ENCODE peak calls at places on chromosomes 11 and 22, in ten cellular contexts. G is thoracic aorta, N is heart left ventricle, E is AG04450, J is upper lobe of left lung, A is psoas muscle, T is sigmoid colon, D is adrenal gland, O is upper lobe of right lung, F is astrocyte of the cerebellum. V is an unnamed sample.

GRCh38 chr11:132125855-132126841 is 755.7 kb downstream of the NTM start:
- DNase-seq in O (no peak), E (no peak), D (peak; percentile 24), G (no peak), F (no peak), T (no peak), J (no peak), A (peak; percentile 72), N (no peak), V (no peak)

GRCh38 chr11:28566643-28567042 is 458.5 kb downstream of the METTL15 start:
- DNase-seq in D (peak; percentile 95), G (peak; percentile 60), F (peak; percentile 86), E (peak; percentile 92), T (peak; percentile 72), N (peak; percentile 86), O (no peak), A (peak; percentile 77), J (no peak), V (peak; percentile 86)

GRCh38 chr22:35524966-35525686 is 15.5 kb upstream of the RASD2 start:
- DNase-seq in G (no peak), A (peak; percentile 73), D (no peak), F (no peak), O (no peak), N (peak; percentile 69), T (peak; percentile 92), E (no peak), J (no peak), V (no peak)

GRCh38 chr22:26452236-26453016 is 23.4 kb downstream of the ASPHD2 start:
- DNase-seq in A (no peak), D (no peak), E (no peak), G (no peak), J (no peak), O (no peak), T (no peak), F (no peak), N (no peak), V (no peak)

GRCh38 chr11:132264616-132265015 is 894.2 kb downstream of the NTM start:
- DNase-seq in J (no peak), T (no peak), A (no peak), G (no peak), D (no peak), N (no peak), O (no peak), F (no peak), E (no peak), V (no peak)

GRCh38 chr11:65917434-65918210 is 1.2 kb downstream of the C11orf68 start:
- DNase-seq in G (no peak), F (no peak), T (no peak), A (peak; percentile 68), N (no peak), J (no peak), D (no peak), O (peak; percentile 67), E (no peak), V (no peak)

GRCh38 chr22:23565288-23565941 is 14.7 kb downstream of the IGLL1 start:
- DNase-seq in T (peak; percentile 51), N (no peak), O (no peak), F (no peak), E (no peak), A (peak; percentile 22), G (no peak), J (no peak), D (no peak), V (no peak)

GRCh38 chr11:68040121-68040956 is 1.5 kb downstream of the TCIRG1 start:
- DNase-seq in T (peak; percentile 88), A (peak; percentile 77), O (peak; percentile 87), F (no peak), G (no peak), J (peak; percentile 89), E (peak; percentile 42), D (peak; percentile 77), N (peak; percentile 76), V (no peak)

GRCh38 chr22:46795845-46796565 is 33.6 kb downstream of the TBC1D22A start:
- DNase-seq in J (no peak), F (no peak), T (peak; percentile 46), N (no peak), D (no peak), A (no peak), O (no peak), E (no peak), G (no peak), V (no peak)

GRCh38 chr22:43921361-43921760 is 2.2 kb upstream of the PNPLA3 start:
- DNase-seq in E (no peak), D (peak; percentile 82), A (no peak), N (no peak), J (no peak), T (no peak), G (no peak), O (no peak), F (peak; percentile 33), V (peak; percentile 40)

GRCh38 chr11:116513894-116514293 is 258.9 kb downstream of the BUD13 start:
- DNase-seq in F (no peak), A (no peak), N (no peak), J (no peak), G (no peak), T (no peak), D (peak; percentile 28), O (no peak), E (no peak), V (no peak)
- TF ChIP-seq CTCF in F (no peak), A (no peak), N (peak; percentile 39), J (no peak), G (no peak), T (no peak), D (no peak), O (peak; percentile 35), E (peak; percentile 9), V (peak; percentile 42)

GRCh38 chr11:128482092-128482491 is 105.3 kb downstream of the ETS1 start:
- DNase-seq in J (no peak), N (no peak), E (no peak), G (no peak), T (no peak), A (no peak), F (no peak), D (no peak), O (no peak), V (no peak)
- H3K4me3 ChIP-seq in J (no peak overlapping the region), N (no peak overlapping the region), E (no peak overlapping the region), G (no peak overlapping the region), T (no peak overlapping the region), A (peak overlapping the region; percentile 45), F (no peak overlapping the region), D (no peak overlapping the region), O (peak overlapping the region; percentile 33), V (no peak overlapping the region)

GRCh38 chr22:50622723-50623327 is 5.1 kb downstream of the ARSA start:
- DNase-seq in O (no peak), E (no peak), T (peak; percentile 58), G (no peak), D (no peak), F (no peak), N (no peak), J (peak; percentile 49), A (no peak), V (no peak)
- TF ChIP-seq CTCF in O (no peak), E (no peak), T (no peak), G (no peak), D (no peak), F (no peak), N (peak; percentile 5), J (no peak), A (no peak), V (no peak)

GRCh38 chr11:76236092-76237026 is 30.1 kb upstream of the WNT11 start:
- DNase-seq in E (no peak), T (peak; percentile 86), N (peak; percentile 77), J (peak; percentile 59), D (no peak), G (peak; percentile 28), O (peak; percentile 84), A (no peak), F (peak; percentile 20), V (no peak)

GRCh38 chr11:76235233-76236091 is 29.2 kb upstream of the WNT11 start:
- DNase-seq in N (peak; percentile 94), O (peak; percentile 91), D (peak; percentile 88), G (peak; percentile 66), T (peak; percentile 95), F (peak; percentile 86), J (peak; percentile 87), E (peak; percentile 85), A (peak; percentile 94), V (peak; percentile 55)

GRCh38 chr11:76238551-76238950 is 32.2 kb upstream of the WNT11 start:
- DNase-seq in A (no peak), J (no peak), D (no peak), N (no peak), O (no peak), F (no peak), E (no peak), G (no peak), T (no peak), V (no peak)

GRCh38 chr11:76237914-76238313 is 31.6 kb upstream of the WNT11 start:
- DNase-seq in J (no peak), D (no peak), O (no peak), A (no peak), T (no peak), E (no peak), F (no peak), N (no peak), G (no peak), V (no peak)

DNA sequence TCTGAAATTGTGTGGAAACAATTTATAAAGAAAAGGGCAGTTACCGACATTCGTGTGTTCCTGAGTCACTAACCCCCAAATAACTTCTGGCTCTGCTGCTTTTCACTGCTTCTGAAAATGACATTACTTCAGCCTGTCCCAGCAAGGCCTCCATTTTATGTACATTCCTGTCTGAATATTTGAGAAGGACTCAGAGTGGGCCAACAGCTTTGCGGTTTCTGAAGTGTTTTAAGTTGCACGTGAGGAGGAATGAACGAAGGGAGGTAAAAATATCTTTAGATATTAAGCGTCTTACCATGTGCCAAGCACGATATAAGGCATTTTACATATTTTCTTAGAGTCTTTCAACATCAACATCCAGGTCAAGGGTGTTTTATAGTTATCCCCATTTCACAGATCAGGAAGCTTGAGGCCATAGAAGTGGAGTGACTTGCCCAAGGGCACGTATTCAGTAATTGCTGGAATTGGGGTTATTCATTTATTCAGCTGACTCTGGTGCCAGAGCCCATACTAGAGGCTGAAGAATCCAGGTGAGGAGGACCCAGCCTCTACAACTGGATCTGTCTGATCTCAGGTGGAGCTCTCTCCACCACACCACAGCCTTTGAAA is 30.8 kb upstream of the WNT11 start:
- DNase-seq in O (no peak), N (no peak), F (no peak), G (no peak), E (no peak), J (peak; percentile 41), A (no peak), T (no peak), D (no peak), V (peak; percentile 35)
- H3K4me3 ChIP-seq in O (no peak overlapping the region), N (no peak overlapping the region), F (no peak overlapping the region), G (no peak overlapping the region), E (no peak overlapping the region), J (no peak overlapping the region), A (no peak overlapping the region), T (no peak overlapping the region), D (no peak overlapping the region), V (no peak overlapping the region)

GRCh38 chr11:19116971-19117759 is at the start of gene ZDHHC13:
- DNase-seq in D (peak; percentile 95), T (peak; percentile 95), J (peak; percentile 98), A (peak; percentile 92), E (peak; percentile 70), G (peak; percentile 54), F (peak; percentile 64), O (peak; percentile 97), N (peak; percentile 93), V (peak; percentile 55)
- TF ChIP-seq CTCF in D (peak; percentile 8), T (no peak), J (peak; percentile 10), A (no peak), E (peak; percentile 55), G (no peak), F (peak; percentile 49), O (peak; percentile 33), N (peak; percentile 47), V (peak; percentile 68)